ENCODE peak calls at places on chromosomes 2 and 18, in seven cellular contexts. F is stomach, Q is RWPE1, W is progenitor cell of endocrine pancreas, P is NB4, R is AG10803, M is osteocyte. G is an unnamed sample.

GRCh38 chr18:63899206-63899605 is 8.6 kb upstream of the SERPINB10 start:
- DNase-seq in F (no peak), Q (no peak), W (no peak), P (no peak), R (no peak), M (no peak), G (no peak)

GRCh38 chr2:222819722-222820333 is 41.0 kb upstream of the ACSL3 start:
- DNase-seq in F (no peak), Q (peak; percentile 41), W (no peak), P (peak; percentile 20), R (peak; percentile 51), M (peak; percentile 2), G (no peak)

GRCh38 chr18:40935423-40935822 is 1019.6 kb upstream of the PIK3C3 start:
- DNase-seq in F (no peak), Q (peak; percentile 0), W (no peak), P (peak; percentile 55), R (peak; percentile 20), M (no peak), G (no peak)

GRCh38 chr2:44479127-44479887 is 117.6 kb downstream of the CAMKMT start:
- DNase-seq in F (no peak), Q (peak; percentile 71), W (peak; percentile 15), P (peak; percentile 89), R (peak; percentile 86), M (no peak), G (peak; percentile 30)

GRCh38 chr2:222854773-222855700 is 5.8 kb upstream of the ACSL3 start:
- DNase-seq in F (no peak), Q (no peak), W (no peak), P (no peak), R (no peak), M (no peak), G (no peak)

GRCh38 chr18:76747676-76748075 is 74.7 kb upstream of the ZNF236 start:
- DNase-seq in F (no peak), Q (no peak), W (no peak), P (no peak), R (no peak), M (no peak), G (no peak)

GRCh38 chr2:55408946-55409868 is 10.4 kb downstream of the CCDC88A start:
- DNase-seq in F (no peak), Q (no peak), W (no peak), P (peak; percentile 35), R (peak; percentile 48), M (no peak), G (no peak)

GRCh38 chr18:28855989-28856388 is 679.1 kb upstream of the CDH2 start:
- DNase-seq in F (no peak), Q (no peak), W (no peak), P (no peak), R (no peak), M (no peak), G (no peak)

GRCh38 chr2:1446281-1446680 is 33.0 kb downstream of the TPO start:
- DNase-seq in F (no peak), Q (no peak), W (no peak), P (no peak), R (peak; percentile 3), M (no peak), G (no peak)

GRCh38 chr18:7338846-7339245 is 108.0 kb downstream of the LRRC30 start:
- DNase-seq in F (no peak), Q (no peak), W (no peak), P (no peak), R (no peak), M (no peak), G (no peak)

GRCh38 chr2:109644571-109645275 is 30.6 kb downstream of the SOWAHC start:
- DNase-seq in F (peak; percentile 50), Q (no peak), W (peak; percentile 17), P (peak; percentile 35), R (peak; percentile 21), M (no peak), G (peak; percentile 39)

GRCh38 chr2:119126650-119127049 is 31.9 kb downstream of the C1QL2 start:
- DNase-seq in F (no peak), Q (peak; percentile 48), W (peak; percentile 27), P (peak; percentile 57), R (no peak), M (no peak), G (peak; percentile 63)

GRCh38 chr2:10619643-10620042 is 70.1 kb downstream of the NOL10 start:
- DNase-seq in F (no peak), Q (no peak), W (no peak), P (no peak), R (no peak), M (no peak), G (no peak)

GRCh38 chr2:60819936-60820335 is 61.4 kb upstream of the REL start:
- DNase-seq in F (no peak), Q (no peak), W (no peak), P (no peak), R (no peak), M (no peak), G (no peak)

GRCh38 chr2:132776271-132776670 is 106.3 kb upstream of the LYPD1 start:
- DNase-seq in F (no peak), Q (no peak), W (no peak), P (no peak), R (no peak), M (no peak), G (no peak)

GRCh38 chr2:48471048-48471474 is 58.9 kb upstream of the STON1 start:
- DNase-seq in F (no peak), Q (peak; percentile 38), W (no peak), P (peak; percentile 30), R (peak; percentile 69), M (no peak), G (peak; percentile 31)

GRCh38 chr2:226618875-226619605 is 180.6 kb downstream of the IRS1 start:
- DNase-seq in F (no peak), Q (no peak), W (no peak), P (no peak), R (peak; percentile 86), M (no peak), G (no peak)

GRCh38 chr2:69914235-69915049 is 467 bp upstream of the MXD1 start:
- DNase-seq in F (peak; percentile 100), Q (peak; percentile 99), W (peak; percentile 99), P (peak; percentile 100), R (peak; percentile 100), M (peak; percentile 100), G (peak; percentile 99)

GRCh38 chr2:181143790-181144300 is 163.4 kb downstream of the UBE2E3 start:
- DNase-seq in F (no peak), Q (no peak), W (no peak), P (no peak), R (no peak), M (no peak), G (no peak)

GRCh38 chr2:103401621-103402020 is 639.8 kb downstream of the TMEM182 start:
- DNase-seq in F (no peak), Q (peak; percentile 5), W (peak; percentile 12), P (no peak), R (no peak), M (no peak), G (peak; percentile 5)

GRCh38 chr2:54038835-54039234 is 68.0 kb upstream of the PSME4 start:
- DNase-seq in F (no peak), Q (no peak), W (no peak), P (no peak), R (no peak), M (no peak), G (no peak)

GRCh38 chr2:25567406-25567805 is 106.0 kb downstream of the DTNB start:
- DNase-seq in F (no peak), Q (peak; percentile 30), W (no peak), P (peak; percentile 75), R (peak; percentile 62), M (no peak), G (no peak)

GRCh38 chr2:211899871-211900482 is 638.6 kb downstream of the ERBB4 start:
- DNase-seq in F (no peak), Q (no peak), W (no peak), P (no peak), R (no peak), M (no peak), G (no peak)

GRCh38 chr2:236814558-236814957 is 244.9 kb downstream of the ACKR3 start:
- DNase-seq in F (no peak), Q (no peak), W (no peak), P (no peak), R (no peak), M (no peak), G (no peak)

GRCh38 chr2:11647834-11648600 is 22.0 kb downstream of the NTSR2 start:
- DNase-seq in F (no peak), Q (peak; percentile 21), W (no peak), P (no peak), R (peak; percentile 2), M (no peak), G (no peak)
- TF ChIP-seq CTCF in F (no peak), Q (no peak), W (peak; percentile 12), P (no peak), R (peak; percentile 33), M (peak; percentile 48), G (no peak)

DNA sequence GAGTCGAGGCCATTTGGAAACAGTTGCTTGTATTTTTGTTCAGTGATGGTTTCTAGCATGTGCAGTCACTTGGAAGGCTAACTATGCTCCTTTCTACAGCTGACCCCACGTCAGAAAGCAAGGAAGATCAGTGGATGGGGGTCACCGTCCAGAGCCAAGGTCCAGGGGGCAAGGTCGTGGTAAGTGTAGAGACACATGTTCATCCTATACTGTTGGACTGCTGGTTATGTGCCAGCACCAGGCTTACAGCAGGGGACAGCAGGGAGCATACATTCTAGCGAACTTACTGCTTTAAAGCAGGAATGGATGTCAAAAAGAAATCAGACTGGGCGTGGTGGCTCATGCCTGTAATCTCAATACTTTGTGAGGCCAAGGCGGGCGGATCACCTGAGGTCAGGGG is 40.0 kb downstream of the ITGA6 start:
- DNase-seq in F (no peak), Q (no peak), W (no peak), P (peak; percentile 28), R (no peak), M (no peak), G (no peak)
- TF ChIP-seq CTCF in F (no peak), Q (no peak), W (no peak), P (peak; percentile 32), R (no peak), M (peak; percentile 34), G (peak; percentile 36)

DNA sequence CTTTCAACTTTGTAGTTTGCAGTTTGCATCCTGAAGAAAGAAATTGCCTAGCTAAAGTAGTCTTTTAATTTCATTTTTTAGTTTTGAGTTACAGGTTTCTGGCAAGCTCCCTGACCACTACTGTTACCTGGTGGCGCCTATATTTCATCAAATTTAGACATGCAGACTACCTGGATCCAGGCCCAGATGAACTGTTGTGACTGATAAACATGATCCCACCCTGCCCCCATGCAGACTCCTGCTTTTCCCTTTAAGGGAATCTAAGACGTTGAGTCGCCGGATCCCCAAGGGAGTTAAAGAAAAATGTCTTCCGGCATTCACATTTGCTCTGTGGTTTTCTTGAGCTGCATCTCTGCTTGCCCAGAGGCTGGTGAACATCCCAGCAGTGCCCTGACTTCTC is 22.2 kb downstream of the METAP1D start:
- DNase-seq in F (no peak), Q (no peak), W (no peak), P (peak; percentile 59), R (peak; percentile 81), M (no peak), G (peak; percentile 37)
- TF ChIP-seq CTCF in F (no peak), Q (no peak), W (no peak), P (no peak), R (no peak), M (no peak), G (no peak)

GRCh38 chr2:127640082-127641072 is 5.6 kb upstream of the GPR17 start:
- DNase-seq in F (no peak), Q (no peak), W (no peak), P (peak; percentile 70), R (no peak), M (no peak), G (no peak)
- TF ChIP-seq CTCF in F (no peak), Q (no peak), W (peak; percentile 31), P (no peak), R (peak; percentile 18), M (peak; percentile 39), G (peak; percentile 8)

GRCh38 chr18:23237524-23238151 is 102.4 kb downstream of the CABLES1 start:
- DNase-seq in F (peak; percentile 57), Q (peak; percentile 27), W (no peak), P (no peak), R (peak; percentile 58), M (no peak), G (no peak)
- TF ChIP-seq CTCF in F (no peak), Q (peak; percentile 25), W (peak; percentile 7), P (no peak), R (peak; percentile 56), M (peak; percentile 54), G (no peak)

G was measured in nephron progenitor cell.